ENCODE peak calls at places on chromosomes 3 and 15, in five cellular contexts. J is GM12878, M is GM12891, P is K562, E is HepG2. F is an unnamed sample.

GRCh38 chr3:194166682-194167479 is 30.9 kb downstream of the HES1 start:
- DNase-seq in P (peak), J (no peak), E (no peak), M (no peak), F (no peak)

GRCh38 chr3:175818811-175819464 is 959.8 kb downstream of the NAALADL2 start:
- DNase-seq in E (no peak), J (no peak), P (no peak), M (no peak), F (no peak)

GRCh38 chr3:127484601-127485388 is 105.7 kb downstream of the TPRA1 start:
- DNase-seq in J (no peak), P (no peak), E (no peak), M (no peak), F (no peak)

GRCh38 chr3:167909443-167910287 is 174.1 kb downstream of the SERPINI1 start:
- DNase-seq in E (peak), P (no peak), M (no peak), J (no peak), F (no peak)

GRCh38 chr3:46378426-46378942 is 7.7 kb downstream of the CCR5 start:
- DNase-seq in P (peak), M (no peak), E (peak), J (no peak), F (no peak)

GRCh38 chr3:30538787-30539186 is 67.6 kb upstream of the TGFBR2 start:
- DNase-seq in P (no peak), E (no peak), J (no peak), M (no peak), F (no peak)

GRCh38 chr15:61835476-61836106 is 224.7 kb downstream of the VPS13C start:
- DNase-seq in P (peak), J (no peak), E (peak), M (peak), F (peak)

GRCh38 chr3:131361464-131362421 is 19.8 kb upstream of the NUDT16 start:
- DNase-seq in E (no peak), M (peak), P (peak), J (peak), F (peak)

GRCh38 chr15:80660114-80660513 is 35.0 kb upstream of the ABHD17C start:
- DNase-seq in E (peak), P (no peak), M (no peak), J (no peak), F (no peak)

GRCh38 chr3:177481329-177481728 is 284.0 kb upstream of the TBL1XR1 start:
- DNase-seq in E (no peak), M (no peak), J (no peak), P (no peak), F (no peak)

GRCh38 chr15:74377831-74378766 is 10.7 kb upstream of the CYP11A1 start:
- DNase-seq in J (no peak), E (no peak), M (no peak), P (no peak), F (no peak)

GRCh38 chr3:117696871-117697270 is 987.3 kb downstream of the TUSC7 start:
- DNase-seq in J (no peak), P (no peak), M (no peak), E (no peak), F (no peak)

GRCh38 chr15:70474682-70475438 is 288.5 kb downstream of the UACA start:
- DNase-seq in P (no peak), E (no peak), J (no peak), M (no peak), F (no peak)

GRCh38 chr3:172449468-172450149 is 1.4 kb upstream of the GHSR start:
- DNase-seq in J (no peak), M (peak), E (no peak), P (peak), F (no peak)

GRCh38 chr3:134699141-134699711 is 48.4 kb upstream of the KY start:
- DNase-seq in E (no peak), J (no peak), P (no peak), M (no peak), F (no peak)

GRCh38 chr3:187919018-187919417 is 173.8 kb upstream of the BCL6 start:
- DNase-seq in E (no peak), J (peak), P (no peak), M (peak), F (no peak)

GRCh38 chr15:79987569-79987955 is 16.6 kb upstream of the BCL2A1 start:
- DNase-seq in J (no peak), P (no peak), E (no peak), M (no peak), F (no peak)

GRCh38 chr3:37591130-37591865 is 270.4 kb upstream of the CTDSPL start:
- DNase-seq in P (no peak), J (no peak), E (no peak), M (no peak), F (no peak)
- TF ChIP-seq POLR2AphosphoS5 in P (no peak), J (no peak), E (no peak), M (no peak), F (no peak)

GRCh38 chr3:142578309-142579223 is at the start of gene ATR:
- DNase-seq in M (peak), E (peak), P (peak), J (peak), F (peak)
- TF ChIP-seq POLR2A in M (peak), E (peak), P (peak), J (peak), F (peak)

DNA sequence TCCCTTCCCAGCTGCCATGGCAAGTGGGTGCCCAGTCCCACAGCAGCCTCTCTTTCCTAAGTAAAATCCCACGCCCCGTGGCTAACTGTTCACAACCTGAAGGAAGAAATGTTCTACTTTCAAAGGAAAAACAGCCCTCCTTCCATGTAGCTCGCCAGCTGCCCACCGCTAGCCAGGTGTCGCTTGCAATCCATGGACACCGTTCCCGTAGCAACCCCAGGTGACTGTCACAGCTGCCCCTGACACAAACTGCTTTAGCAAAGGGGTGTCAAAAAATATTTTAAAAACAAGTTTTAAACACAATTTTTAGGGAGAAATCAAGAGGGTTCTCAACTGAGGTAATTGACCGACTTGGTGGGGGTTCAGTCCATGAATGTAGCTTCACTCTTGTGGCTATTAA is 21.0 kb upstream of the CGNL1 start:
- DNase-seq in E (no peak), P (no peak), M (no peak), J (no peak), F (no peak)
- TF ChIP-seq TAF1 in E (no peak), P (no peak), M (no peak), J (no peak), F (no peak)

GRCh38 chr3:186517218-186517617 is 27.0 kb downstream of the CRYGS start:
- DNase-seq in J (no peak), E (no peak), P (no peak), M (no peak), F (no peak)
- TF ChIP-seq POLR2AphosphoS5 in J (no peak), E (no peak), P (no peak), M (no peak), F (no peak)